ENCODE peak calls at places on chromosomes 6 and 20, in nine cellular contexts. J, H, R, X, Q, M, V, K and T are unnamed samples.

GRCh38 chr6:89826029-89826528 is 3.6 kb upstream of the CASP8AP2 start:
- DNase-seq in H (no peak), M (no peak), R (no peak), J (no peak), X (no peak), K (no peak), V (no peak), Q (no peak), T (no peak)

GRCh38 chr6:109420751-109421150 is 19.7 kb downstream of the PPIL6 start:
- DNase-seq in H (no peak), R (no peak), Q (no peak), J (no peak), K (no peak), X (no peak), V (no peak), M (no peak), T (no peak)

GRCh38 chr20:34995192-34995591 is 39.5 kb downstream of the MYH7B start:
- DNase-seq in V (no peak), Q (no peak), M (no peak), X (no peak), J (no peak), K (no peak), R (no peak), H (no peak), T (no peak)

GRCh38 chr6:135576055-135576454 is 78.5 kb upstream of the AHI1 start:
- DNase-seq in J (no peak), Q (no peak), V (peak), M (no peak), R (no peak), X (no peak), H (no peak), K (no peak), T (no peak)

GRCh38 chr20:36752582-36752981 is 6.7 kb upstream of the NDRG3 start:
- DNase-seq in R (no peak), V (no peak), M (no peak), X (no peak), H (no peak), J (no peak), Q (no peak), K (no peak), T (no peak)

GRCh38 chr20:60138263-60139127 is 180.3 kb downstream of the CDH26 start:
- DNase-seq in Q (no peak), M (no peak), V (no peak), J (no peak), X (peak), K (no peak), H (no peak), R (no peak), T (no peak)

GRCh38 chr6:105839266-105839665 is 246.9 kb upstream of the PRDM1 start:
- DNase-seq in X (no peak), R (no peak), J (no peak), K (no peak), H (no peak), M (no peak), V (no peak), Q (no peak), T (no peak)

GRCh38 chr6:117531346-117531745 is 48.9 kb downstream of the DCBLD1 start:
- DNase-seq in J (no peak), M (no peak), Q (no peak), V (no peak), H (no peak), X (no peak), K (no peak), R (no peak), T (no peak)

GRCh38 chr6:1774541-1774940 is 164.8 kb downstream of the FOXC1 start:
- DNase-seq in V (no peak), X (no peak), H (no peak), M (no peak), R (no peak), Q (no peak), K (no peak), J (no peak), T (no peak)

GRCh38 chr20:11555510-11555909 is 362.2 kb upstream of the BTBD3 start:
- DNase-seq in Q (no peak), R (no peak), V (no peak), J (no peak), X (no peak), M (no peak), H (no peak), K (no peak), T (no peak)

GRCh38 chr20:23366384-23366783 is 4.4 kb downstream of the GZF1 start:
- DNase-seq in V (no peak), R (no peak), X (no peak), M (no peak), Q (no peak), K (no peak), H (no peak), J (no peak), T (no peak)

GRCh38 chr20:40948352-40949267 is 80.0 kb upstream of the TOP1 start:
- DNase-seq in J (no peak), H (no peak), K (no peak), Q (no peak), X (no peak), V (no peak), M (no peak), R (no peak), T (no peak)

GRCh38 chr6:37657117-37657886 is 40.4 kb downstream of the MDGA1 start:
- DNase-seq in X (no peak), K (no peak), H (peak), J (peak), V (no peak), M (no peak), R (no peak), Q (no peak), T (no peak)

GRCh38 chr6:150143521-150144293 is 863 bp downstream of the PPP1R14C start:
- DNase-seq in J (no peak), M (no peak), V (no peak), H (no peak), K (peak), X (peak), R (no peak), Q (no peak), T (no peak)

GRCh38 chr20:41776450-41776849 is 158.3 kb upstream of the CHD6 start:
- DNase-seq in R (no peak), K (no peak), V (no peak), Q (no peak), H (no peak), X (no peak), J (no peak), M (no peak), T (no peak)

GRCh38 chr6:27178001-27178730 is 69.3 kb upstream of the PRSS16 start:
- DNase-seq in K (peak), R (peak), X (no peak), J (peak), M (peak), Q (peak), H (peak), V (peak), T (peak)

DNA sequence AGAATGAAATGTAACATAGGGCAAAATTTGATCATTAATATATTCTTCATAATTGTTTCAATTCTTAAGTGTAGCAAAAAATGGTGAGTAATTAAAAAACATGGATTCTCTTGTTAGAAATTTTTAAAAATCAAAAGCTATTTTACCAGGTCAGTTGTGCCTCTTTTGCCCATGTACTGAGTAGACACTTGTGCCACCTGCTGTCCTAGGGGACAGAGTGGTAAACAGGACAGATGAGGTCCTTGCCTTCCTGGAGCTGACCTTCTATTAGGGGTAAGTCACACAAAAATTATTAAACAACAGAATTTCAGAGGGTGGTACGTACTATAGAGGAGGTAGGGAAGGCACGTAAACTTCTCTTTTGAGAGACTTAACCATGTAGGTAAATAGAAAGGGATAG is 6.5 kb downstream of the RNF24 start:
- DNase-seq in K (no peak), H (no peak), R (no peak), Q (no peak), V (no peak), J (no peak), M (no peak), X (no peak), T (no peak)
- TF ChIP-seq CTCF in K (no peak), H (peak), R (no peak), Q (peak), V (no peak), J (no peak), M (peak), X (no peak), T (no peak)

GRCh38 chr6:39088331-39088730 is 26.7 kb downstream of the SAYSD1 start:
- DNase-seq in R (no peak), Q (no peak), X (peak), H (peak), M (peak), V (no peak), J (no peak), K (peak), T (peak)
- TF ChIP-seq REST in R (peak), Q (peak), X (peak), H (peak), M (peak), V (peak), J (peak), K (peak), T (peak)

DNA sequence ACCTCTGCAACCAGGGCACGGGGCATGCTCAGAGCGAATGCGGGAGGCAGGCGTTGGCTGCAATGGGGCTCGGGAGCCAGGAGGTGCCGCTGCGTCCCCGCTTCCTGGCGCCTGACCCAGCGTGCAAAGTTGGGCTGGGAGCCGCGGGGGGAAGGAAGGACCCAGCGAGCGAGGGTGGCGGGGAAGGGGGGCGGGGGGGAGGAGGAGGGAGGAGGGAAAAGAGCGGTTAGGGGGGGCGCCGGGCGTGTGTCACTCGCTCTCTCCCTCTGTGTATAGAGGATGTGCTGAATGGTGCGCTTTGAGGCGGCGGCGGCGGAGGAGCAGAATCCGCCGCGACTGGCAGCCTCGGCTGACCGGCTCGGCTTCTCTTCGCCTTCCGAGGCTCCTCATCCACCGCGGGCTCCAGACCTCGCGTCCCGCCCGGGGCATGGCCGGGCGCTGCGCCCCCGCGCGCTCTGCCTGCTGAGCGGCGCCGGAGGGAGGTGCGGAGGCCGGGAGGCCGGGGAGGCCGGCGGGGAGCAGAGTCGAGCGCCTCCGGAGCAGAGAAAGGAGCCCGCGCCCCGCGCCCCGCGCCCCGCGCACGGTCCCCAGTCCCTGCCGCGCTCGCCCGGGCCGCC is at the start of gene PLCB1:
- DNase-seq in M (peak), X (peak), V (peak), Q (no peak), H (peak), R (peak), J (peak), K (peak), T (no peak)
- TF ChIP-seq CTCF in M (peak), X (peak), V (peak), Q (peak), H (peak), R (peak), J (peak), K (peak), T (peak)

GRCh38 chr6:9316831-9317230 is 881.5 kb upstream of the SLC35B3 start:
- DNase-seq in X (no peak), V (no peak), Q (no peak), H (no peak), J (no peak), R (no peak), M (no peak), K (no peak), T (no peak)
- TF ChIP-seq REST in X (no peak), V (no peak), Q (no peak), H (no peak), J (no peak), R (no peak), M (no peak), K (no peak), T (no peak)

GRCh38 chr6:166640342-166641043 is 13.4 kb upstream of the RPS6KA2 start:
- DNase-seq in J (no peak), V (no peak), H (no peak), M (no peak), R (no peak), K (peak), Q (no peak), X (no peak), T (no peak)
- TF ChIP-seq CTCF in J (no peak), V (no peak), H (no peak), M (no peak), R (no peak), K (no peak), Q (no peak), X (no peak), T (no peak)

GRCh38 chr20:25295386-25296093 is 47.7 kb downstream of the PYGB start:
- DNase-seq in K (peak), R (peak), M (no peak), Q (no peak), V (no peak), J (no peak), H (no peak), X (peak), T (no peak)
- TF ChIP-seq REST in K (no peak), R (no peak), M (no peak), Q (no peak), V (no peak), J (no peak), H (no peak), X (no peak), T (no peak)

DNA sequence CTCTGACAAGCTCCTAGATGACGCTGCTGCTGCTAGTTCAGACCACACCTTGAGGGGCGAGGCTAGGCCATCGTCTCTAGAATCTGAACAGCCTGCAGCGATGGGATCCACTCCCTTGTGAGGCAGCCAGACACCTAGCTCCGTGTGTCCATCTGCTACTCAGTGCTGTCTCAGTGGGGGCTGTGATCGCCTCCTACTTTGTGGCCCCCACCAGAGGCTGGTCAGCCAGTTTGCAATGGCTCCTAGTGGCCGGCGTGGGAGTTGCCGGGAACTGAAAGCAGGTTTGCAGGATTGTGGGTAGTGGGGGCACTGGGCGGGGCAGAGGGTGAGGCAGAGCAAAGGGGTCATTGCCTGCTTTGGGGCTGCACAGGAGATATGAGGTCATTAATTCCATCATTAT is 2.8 kb downstream of the CCN5 start:
- DNase-seq in J (no peak), M (no peak), V (no peak), X (peak), R (peak), H (peak), K (peak), Q (no peak), T (no peak)
- TF ChIP-seq CTCF in J (peak), M (peak), V (no peak), X (peak), R (peak), H (peak), K (peak), Q (no peak), T (no peak)

DNA sequence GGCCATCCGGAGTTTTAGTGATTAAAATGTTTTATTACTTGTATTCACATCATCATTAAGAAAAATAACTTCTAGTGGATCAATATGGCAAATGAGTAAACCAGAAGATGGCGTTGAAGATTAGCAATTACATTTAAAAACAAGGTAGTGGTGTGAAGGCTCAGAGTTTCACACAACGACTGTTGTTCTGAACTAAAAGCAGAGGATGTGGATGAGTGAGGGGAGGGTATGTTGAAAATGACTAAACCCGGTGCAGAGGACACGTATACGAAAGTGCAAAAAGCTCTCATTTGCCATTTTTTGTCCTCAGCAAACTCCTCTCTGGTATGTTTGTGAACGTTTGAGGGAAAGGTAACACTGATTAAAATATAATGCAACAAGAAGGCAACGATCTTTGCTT is 1.9 kb upstream of the IRF4 start:
- DNase-seq in K (no peak), R (no peak), X (no peak), Q (peak), V (peak), J (no peak), M (no peak), H (no peak), T (no peak)
- TF ChIP-seq REST in K (no peak), R (no peak), X (no peak), Q (no peak), V (no peak), J (no peak), M (no peak), H (no peak), T (no peak)

DNA sequence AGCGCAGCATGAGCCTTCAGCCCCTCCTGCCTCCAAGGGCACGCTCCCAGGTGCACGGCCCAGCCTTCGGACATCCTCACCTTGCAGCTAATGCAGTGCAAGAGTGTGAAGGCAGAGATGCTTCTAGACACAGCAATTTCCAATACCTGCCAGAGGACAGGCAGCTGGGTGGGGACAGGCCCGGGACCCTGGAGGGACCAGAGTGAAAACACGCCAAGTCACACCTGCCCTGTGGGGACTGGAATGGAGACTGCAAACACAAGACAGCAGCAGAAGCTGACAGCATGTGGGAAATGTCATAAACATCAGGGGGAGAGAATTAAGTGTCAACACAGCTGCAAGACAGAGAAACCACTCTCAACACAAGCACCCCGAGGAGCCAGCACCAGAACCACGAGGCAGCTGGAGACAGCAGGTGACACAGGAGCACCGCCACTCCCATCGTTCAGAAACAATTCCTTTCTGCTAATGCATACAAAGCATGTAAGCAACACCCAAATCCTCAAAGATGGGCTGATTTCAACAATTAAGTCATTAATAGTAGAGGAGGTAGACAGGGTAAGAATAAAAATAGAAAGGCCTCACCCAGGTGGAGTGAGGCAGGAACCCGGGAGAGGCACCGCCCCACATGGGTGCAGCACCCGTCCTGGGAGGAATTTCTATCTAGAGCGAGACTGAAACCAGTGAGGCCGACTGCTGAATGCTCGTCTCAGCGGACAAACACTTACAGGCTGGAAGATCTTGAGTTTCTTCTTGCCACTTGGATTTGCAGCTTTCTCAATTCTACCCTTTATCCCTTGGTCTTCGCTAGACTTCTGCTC is 17.1 kb downstream of the DIDO1 start:
- DNase-seq in R (no peak), H (no peak), X (no peak), M (no peak), J (no peak), K (no peak), Q (no peak), V (no peak), T (no peak)
- TF ChIP-seq CTCF in R (no peak), H (no peak), X (no peak), M (no peak), J (no peak), K (no peak), Q (no peak), V (no peak), T (no peak)

GRCh38 chr6:66355471-66355870 is 648.4 kb upstream of the EYS start:
- DNase-seq in V (no peak), Q (no peak), M (no peak), X (no peak), J (no peak), R (no peak), H (no peak), K (no peak), T (no peak)
- TF ChIP-seq REST in V (no peak), Q (no peak), M (no peak), X (no peak), J (no peak), R (no peak), H (no peak), K (no peak), T (no peak)